ENCODE peak calls at places on chromosomes 2 and 18, in six cellular contexts. T, W, N, B, E and X are unnamed samples. For H3K4me1, the result is how much of the 10 kb centered on the place peaks cover.

GRCh38 chr2:19855528-19856431 is 46.0 kb downstream of the TTC32 start:
- DNase-seq in T (no peak), W (no peak), N (no peak), B (peak), E (no peak), X (no peak)

GRCh38 chr18:74278058-74278457 is 13.7 kb downstream of the CYB5A start:
- DNase-seq in T (no peak), W (no peak), N (no peak), B (no peak), E (no peak), X (no peak)

GRCh38 chr2:71882949-71883472 is 264.7 kb downstream of the CYP26B1 start:
- DNase-seq in T (no peak), W (peak), N (peak), B (peak), E (peak), X (no peak)

GRCh38 chr18:46481048-46481846 is 175.8 kb downstream of the LOXHD1 start:
- DNase-seq in T (peak), W (peak), N (peak), B (no peak), E (no peak), X (no peak)

GRCh38 chr18:58953627-58954026 is 89.0 kb downstream of the ZNF532 start:
- DNase-seq in T (no peak), W (peak), N (no peak), B (no peak), E (no peak), X (no peak)

GRCh38 chr2:177797808-177798207 is 274.8 kb downstream of the PDE11A start:
- DNase-seq in T (peak), W (no peak), N (no peak), B (no peak), E (no peak), X (no peak)

GRCh38 chr2:191724015-191724414 is 46.1 kb downstream of the NABP1 start:
- DNase-seq in T (no peak), W (no peak), N (no peak), B (no peak), E (no peak), X (no peak)

GRCh38 chr18:22604986-22605421 is 187.3 kb upstream of the CTAGE1 start:
- DNase-seq in T (no peak), W (no peak), N (peak), B (no peak), E (no peak), X (no peak)

GRCh38 chr2:131048641-131049040 is 44.6 kb downstream of the FAM168B start:
- DNase-seq in T (no peak), W (no peak), N (no peak), B (no peak), E (no peak), X (no peak)

GRCh38 chr18:8584798-8585197 is 24.4 kb upstream of the RAB12 start:
- DNase-seq in T (no peak), W (no peak), N (no peak), B (no peak), E (no peak), X (no peak)

DNA sequence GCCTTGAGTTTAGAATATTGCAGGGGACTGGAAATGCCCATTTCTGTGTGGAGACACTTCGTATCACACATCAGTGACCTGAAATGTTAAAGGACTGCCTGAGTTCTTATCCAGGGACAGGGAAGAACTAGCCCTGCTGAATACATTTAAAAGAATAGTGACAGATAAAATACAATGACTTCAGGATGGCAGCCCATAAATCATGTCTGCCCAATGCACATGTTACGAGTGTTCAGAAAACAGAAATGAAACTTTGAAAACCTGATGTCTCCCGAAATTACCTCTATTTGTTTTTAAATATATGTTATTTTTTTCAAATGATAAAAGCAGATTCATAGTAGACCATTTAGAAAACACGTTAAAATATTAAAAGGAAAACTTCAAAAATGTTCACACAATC is 22.3 kb upstream of the RAB12 start:
- DNase-seq in T (no peak), W (no peak), N (no peak), B (no peak), E (no peak), X (no peak)
- H3K4me3 ChIP-seq in T (no peak), W (no peak), N (no peak), B (no peak), E (no peak), X (no peak)

DNA sequence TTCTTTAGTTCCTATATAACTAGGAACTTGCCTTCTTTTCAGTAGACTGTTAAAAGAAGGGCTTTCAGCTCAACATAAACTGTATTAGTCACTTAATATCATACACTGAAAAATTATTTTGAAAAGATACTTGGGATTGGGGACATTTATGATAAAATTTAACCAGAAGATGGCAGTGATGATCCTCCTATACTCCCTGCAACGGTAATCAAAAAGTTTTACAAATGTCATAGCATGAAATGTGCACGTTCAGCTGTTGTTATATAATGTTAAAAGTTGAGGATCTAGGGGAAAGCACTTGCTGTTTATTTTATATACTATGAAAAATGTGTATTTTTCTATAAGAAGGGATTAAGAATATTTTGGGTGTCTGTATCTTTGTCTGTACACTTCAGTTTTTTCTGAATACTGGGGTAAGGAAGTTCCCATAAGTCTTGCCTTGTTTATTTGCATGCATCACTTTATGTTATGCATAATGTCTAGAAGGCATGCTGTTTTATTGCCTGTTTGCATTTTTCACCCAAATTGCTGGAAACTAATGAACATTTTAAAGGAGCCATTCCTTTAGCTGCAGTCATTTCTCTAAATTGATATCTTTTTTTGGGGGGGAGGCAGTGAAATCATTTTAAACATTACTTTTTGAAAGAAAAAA is 19.0 kb downstream of the DYNC1I2 start:
- DNase-seq in T (no peak), W (no peak), N (no peak), B (no peak), E (no peak), X (no peak)
- TF ChIP-seq CTCF in T (peak), W (peak), N (no peak), B (peak), E (no peak), X (no peak)

GRCh38 chr18:63301458-63301857 is 18.1 kb downstream of the BCL2 start:
- DNase-seq in T (no peak), W (no peak), N (peak), B (peak), E (no peak), X (no peak)

GRCh38 chr18:63299837-63300787 is 19.5 kb downstream of the BCL2 start:
- DNase-seq in T (no peak), W (no peak), N (no peak), B (no peak), E (no peak), X (no peak)

GRCh38 chr18:63298393-63299015 is 21.1 kb downstream of the BCL2 start:
- DNase-seq in T (no peak), W (no peak), N (no peak), B (no peak), E (no peak), X (no peak)

GRCh38 chr18:63293930-63294329 is 25.6 kb downstream of the BCL2 start:
- DNase-seq in T (no peak), W (no peak), N (peak), B (no peak), E (no peak), X (no peak)

GRCh38 chr18:63297678-63298392 is 21.7 kb downstream of the BCL2 start:
- DNase-seq in T (peak), W (no peak), N (peak), B (no peak), E (no peak), X (no peak)
- H3K4me1 ChIP-seq in T (under half), W (under half), N (under half), B (under half), E (under half), X (under half)

GRCh38 chr18:8307960-8308359 is 301.3 kb upstream of the RAB12 start:
- DNase-seq in T (no peak), W (no peak), N (no peak), B (no peak), E (no peak), X (no peak)

GRCh38 chr18:8314123-8314522 is 295.1 kb upstream of the RAB12 start:
- DNase-seq in T (no peak), W (no peak), N (no peak), B (no peak), E (no peak), X (no peak)

GRCh38 chr18:8313043-8313442 is 296.2 kb upstream of the RAB12 start:
- DNase-seq in T (no peak), W (no peak), N (no peak), B (no peak), E (no peak), X (no peak)
- H3K4me3 ChIP-seq in T (no peak), W (no peak), N (no peak), B (no peak), E (no peak), X (no peak)

GRCh38 chr2:85194780-85195480 is 61.7 kb downstream of the TCF7L1 start:
- DNase-seq in T (no peak), W (no peak), N (no peak), B (no peak), E (no peak), X (no peak)
- TF ChIP-seq CTCF in T (no peak), W (no peak), N (no peak), B (no peak), E (no peak), X (no peak)

GRCh38 chr18:28079883-28080282 is 97.0 kb downstream of the CDH2 start:
- DNase-seq in T (no peak), W (no peak), N (no peak), B (no peak), E (no peak), X (no peak)
- H3K4me1 ChIP-seq in T (under half), W (under half), N (under half), B (under half), E (under half), X (under half)

DNA sequence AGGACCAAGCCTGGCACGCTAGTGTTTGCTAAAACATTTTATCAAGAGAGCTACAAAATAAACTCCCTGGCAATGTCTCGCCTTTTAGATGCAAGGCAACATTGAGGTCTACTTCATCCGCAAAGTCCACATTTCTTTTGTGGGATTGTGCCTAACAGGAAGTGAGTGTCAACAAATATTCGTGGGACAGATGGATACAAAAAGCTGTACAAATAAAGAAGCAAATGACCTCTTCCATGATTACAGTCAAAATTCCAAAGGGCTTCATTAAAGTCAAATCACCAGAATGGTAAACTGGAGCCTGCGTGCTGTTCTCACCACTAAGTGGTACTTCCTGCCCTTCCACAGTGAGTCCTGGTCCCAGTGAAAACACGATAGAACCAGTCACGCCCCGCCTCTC is 40.4 kb downstream of the L3MBTL4 start:
- DNase-seq in T (no peak), W (no peak), N (no peak), B (no peak), E (no peak), X (no peak)
- H3K4me3 ChIP-seq in T (no peak), W (no peak), N (no peak), B (no peak), E (no peak), X (no peak)

DNA sequence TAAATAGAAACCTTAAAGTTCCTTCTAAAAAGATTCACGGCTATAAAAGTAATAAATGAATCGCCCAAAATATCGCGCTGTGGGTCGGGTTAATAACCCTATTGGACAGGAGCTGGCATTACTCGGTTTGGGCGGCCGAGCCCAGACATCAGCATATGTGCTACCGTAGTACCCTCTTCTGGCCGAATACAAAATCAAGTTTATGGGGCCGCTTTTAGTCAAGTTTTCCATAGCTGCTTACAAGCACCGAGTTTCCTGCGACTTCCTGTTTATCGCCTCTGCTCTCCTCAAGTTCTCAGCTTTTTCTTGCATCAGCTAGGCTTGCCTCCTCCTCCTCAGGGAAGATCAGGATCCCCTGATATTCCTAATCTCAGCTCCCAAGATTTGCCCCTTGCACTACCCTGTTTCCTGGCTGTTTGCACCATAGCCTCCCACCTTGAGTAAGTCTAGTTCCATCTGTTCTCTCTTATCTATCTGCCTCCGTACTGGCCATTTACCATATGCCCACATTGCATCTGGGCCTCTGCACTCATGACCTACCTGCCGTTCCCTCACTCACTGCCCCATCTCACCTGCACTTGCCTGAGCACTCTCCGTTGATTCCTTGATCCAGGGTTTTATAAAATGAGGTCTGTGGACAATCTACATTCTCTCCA is 56.1 kb downstream of the SLC35F5 start:
- DNase-seq in T (peak), W (peak), N (no peak), B (no peak), E (no peak), X (no peak)
- TF ChIP-seq CTCF in T (peak), W (peak), N (no peak), B (peak), E (no peak), X (no peak)

GRCh38 chr18:45108754-45109153 is 428.1 kb downstream of the SETBP1 start:
- DNase-seq in T (no peak), W (no peak), N (no peak), B (no peak), E (no peak), X (no peak)

GRCh38 chr18:45107425-45107824 is 426.7 kb downstream of the SETBP1 start:
- DNase-seq in T (no peak), W (no peak), N (no peak), B (no peak), E (no peak), X (no peak)

GRCh38 chr18:45103319-45104070 is 422.8 kb downstream of the SETBP1 start:
- DNase-seq in T (no peak), W (no peak), N (no peak), B (no peak), E (no peak), X (no peak)

GRCh38 chr18:45104071-45104440 is 423.4 kb downstream of the SETBP1 start:
- DNase-seq in T (no peak), W (no peak), N (no peak), B (no peak), E (no peak), X (no peak)

DNA sequence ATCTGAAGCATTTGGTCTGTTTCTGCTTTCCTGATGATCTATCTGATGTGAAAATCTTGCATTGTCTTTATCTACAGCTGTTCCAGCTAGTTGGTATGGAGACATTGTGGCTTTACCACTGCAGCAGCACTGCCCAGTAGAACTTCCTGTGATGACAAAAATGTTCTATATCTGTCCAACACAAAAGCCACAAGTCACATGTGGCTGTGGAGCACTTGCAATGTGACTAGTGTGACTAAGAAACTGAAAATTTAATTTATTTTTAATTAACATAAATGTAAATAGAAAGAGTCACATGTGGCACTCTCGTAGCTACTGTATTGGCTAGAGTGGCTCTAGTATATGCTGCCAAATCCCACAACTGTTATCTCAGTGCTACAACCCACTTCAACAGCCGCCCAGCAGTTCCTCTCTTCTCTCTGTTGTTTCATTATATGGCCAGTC is 425.7 kb downstream of the SETBP1 start:
- DNase-seq in T (no peak), W (no peak), N (no peak), B (no peak), E (peak), X (no peak)
- H3K4me1 ChIP-seq in T (under half), W (under half), N (under half), B (under half), E (under half), X (under half)

GRCh38 chr2:31260870-31261269 is 26.9 kb downstream of the EHD3 start:
- DNase-seq in T (no peak), W (no peak), N (no peak), B (no peak), E (no peak), X (no peak)
- H3K4me3 ChIP-seq in T (no peak), W (no peak), N (no peak), B (no peak), E (no peak), X (no peak)